ENCODE peak calls at places on chromosomes 3 and 15, in ten cellular contexts. M is lower lobe of right lung; A is tibial nerve; S is right atrium auricular region; L is mucosa of descending colon; V is endothelial cell; X is AG04449; U is CD8-positive, alpha-beta T cell; J is type B pancreatic cell; Z is dorsolateral prefrontal cortex. W is an unnamed sample.

GRCh38 chr15:59923508-59923907 is 80.6 kb upstream of the FOXB1 start:
- DNase-seq in S (no peak), L (no peak), X (no peak), V (no peak), U (no peak), A (no peak), M (no peak), J (no peak), Z (no peak), W (no peak)

GRCh38 chr3:126108689-126109075 is 24.8 kb upstream of the SLC41A3 start:
- DNase-seq in U (no peak), M (no peak), X (no peak), L (no peak), J (peak), A (no peak), V (no peak), Z (no peak), S (peak), W (no peak)

GRCh38 chr3:74469151-74469550 is 145.3 kb downstream of the CNTN3 start:
- DNase-seq in V (no peak), L (no peak), X (peak), U (no peak), S (no peak), A (no peak), Z (no peak), M (no peak), J (no peak), W (no peak)

GRCh38 chr15:80275946-80276345 is 23.9 kb upstream of the CTXND1 start:
- DNase-seq in S (no peak), M (no peak), U (no peak), A (no peak), X (no peak), L (no peak), Z (no peak), J (no peak), V (no peak), W (no peak)

GRCh38 chr3:101976473-101976872 is 127.2 kb downstream of the NFKBIZ start:
- DNase-seq in L (no peak), U (no peak), V (no peak), A (no peak), X (no peak), J (no peak), Z (no peak), S (no peak), M (no peak), W (no peak)

GRCh38 chr15:82613764-82614163 is 33.4 kb downstream of the CPEB1 start:
- DNase-seq in Z (no peak), S (no peak), L (no peak), V (no peak), J (no peak), X (no peak), M (no peak), A (no peak), U (no peak), W (no peak)

GRCh38 chr3:117700573-117701360 is 991.2 kb downstream of the TUSC7 start:
- DNase-seq in Z (no peak), U (no peak), X (no peak), J (no peak), M (no peak), S (no peak), V (no peak), L (no peak), A (no peak), W (no peak)

GRCh38 chr3:136247436-136247835 is 2.7 kb upstream of the PCCB start:
- DNase-seq in X (no peak), J (no peak), S (no peak), V (no peak), A (no peak), L (no peak), M (no peak), Z (no peak), U (no peak), W (no peak)

GRCh38 chr3:101066776-101067175 is 73.6 kb upstream of the ABI3BP start:
- DNase-seq in U (no peak), V (no peak), M (no peak), Z (no peak), J (no peak), L (no peak), X (no peak), S (no peak), A (no peak), W (no peak)

GRCh38 chr3:194713299-194714121 is 27.8 kb downstream of the FAM43A start:
- DNase-seq in U (no peak), S (no peak), V (no peak), J (no peak), X (no peak), A (no peak), Z (no peak), M (no peak), L (no peak), W (no peak)

GRCh38 chr3:66236281-66236680 is 15.5 kb downstream of the SLC25A26 start:
- DNase-seq in S (no peak), X (no peak), M (no peak), U (no peak), V (no peak), L (no peak), Z (no peak), J (no peak), A (no peak), W (no peak)

GRCh38 chr3:179452166-179452544 is 885 bp upstream of the GNB4 start:
- DNase-seq in J (no peak), V (no peak), A (no peak), X (peak), S (no peak), Z (no peak), L (no peak), U (no peak), M (no peak), W (no peak)

GRCh38 chr15:78750566-78750965 is 60.7 kb downstream of the ADAMTS7 start:
- DNase-seq in A (no peak), S (no peak), M (no peak), U (no peak), J (no peak), V (no peak), Z (no peak), X (no peak), L (no peak), W (no peak)

GRCh38 chr3:44845528-44846520 is 15.9 kb upstream of the TMEM42 start:
- DNase-seq in L (no peak), S (no peak), U (no peak), V (no peak), M (no peak), J (no peak), Z (no peak), A (no peak), X (peak), W (no peak)

GRCh38 chr15:62935300-62936081 is 107.1 kb upstream of the TPM1 start:
- DNase-seq in S (no peak), U (no peak), L (no peak), Z (no peak), M (no peak), A (no peak), V (no peak), X (no peak), J (no peak), W (no peak)

GRCh38 chr3:127441764-127442163 is 148.8 kb downstream of the TPRA1 start:
- DNase-seq in L (no peak), Z (no peak), S (no peak), U (no peak), J (no peak), X (no peak), M (no peak), V (no peak), A (no peak), W (no peak)

GRCh38 chr15:25801586-25802284 is 61.4 kb downstream of the ATP10A start:
- DNase-seq in J (no peak), M (no peak), Z (no peak), L (no peak), V (no peak), S (no peak), U (no peak), X (no peak), A (no peak), W (no peak)

GRCh38 chr3:52317601-52318000 is 1.5 kb downstream of the DNAH1 start:
- DNase-seq in L (peak), J (no peak), X (no peak), S (no peak), A (no peak), V (peak), U (peak), Z (no peak), M (peak), W (peak)

GRCh38 chr3:16173696-16174355 is 654 bp upstream of the GALNT15 start:
- DNase-seq in U (no peak), J (peak), X (no peak), V (no peak), M (no peak), Z (no peak), L (no peak), S (no peak), A (no peak), W (no peak)

GRCh38 chr15:57680021-57680420 is 26.5 kb upstream of the POLR2M start:
- DNase-seq in Z (no peak), V (no peak), J (no peak), S (no peak), X (no peak), U (no peak), M (no peak), A (no peak), L (no peak), W (no peak)

GRCh38 chr3:52998781-52999509 is 46.9 kb downstream of the SFMBT1 start:
- DNase-seq in L (peak), Z (no peak), X (no peak), A (no peak), J (no peak), U (no peak), M (no peak), S (no peak), V (no peak), W (no peak)

GRCh38 chr15:73249499-73249898 is 119.3 kb downstream of the HCN4 start:
- DNase-seq in M (no peak), A (no peak), L (no peak), J (no peak), Z (no peak), X (no peak), V (no peak), S (no peak), U (no peak), W (no peak)

GRCh38 chr3:83515123-83515522 is 1443.7 kb upstream of the CADM2 start:
- DNase-seq in A (no peak), X (no peak), U (no peak), Z (no peak), S (no peak), L (no peak), J (no peak), V (no peak), M (no peak), W (no peak)

GRCh38 chr3:180870008-180870733 is 42.3 kb upstream of the FXR1 start:
- DNase-seq in J (no peak), X (no peak), U (no peak), M (no peak), A (peak), V (peak), Z (no peak), L (peak), S (peak), W (no peak)

GRCh38 chr3:15982667-15983145 is 184.9 kb upstream of the ANKRD28 start:
- DNase-seq in M (no peak), U (no peak), J (no peak), V (no peak), S (no peak), X (peak), Z (peak), L (no peak), A (no peak), W (no peak)

GRCh38 chr15:44194397-44195150 is 497 bp downstream of the FRMD5 start:
- DNase-seq in U (peak), J (peak), M (peak), X (no peak), S (no peak), V (no peak), A (no peak), Z (no peak), L (peak), W (no peak)

GRCh38 chr3:194731496-194732073 is 45.9 kb downstream of the FAM43A start:
- DNase-seq in A (no peak), X (no peak), L (no peak), Z (no peak), U (no peak), S (no peak), J (no peak), V (no peak), M (no peak), W (no peak)

GRCh38 chr15:38626443-38627050 is 61.9 kb upstream of the RASGRP1 start:
- DNase-seq in Z (no peak), J (no peak), M (no peak), A (peak), L (no peak), V (no peak), S (no peak), U (no peak), X (no peak), W (no peak)

GRCh38 chr15:37104413-37105392 is 4.4 kb upstream of the MEIS2 start:
- DNase-seq in A (no peak), S (no peak), L (no peak), X (no peak), J (no peak), V (no peak), Z (no peak), U (no peak), M (no peak), W (no peak)

GRCh38 chr15:94070341-94071275 is 160.8 kb upstream of the MCTP2 start:
- DNase-seq in V (no peak), Z (no peak), J (no peak), U (no peak), X (no peak), M (peak), S (no peak), L (peak), A (no peak), W (no peak)

GRCh38 chr15:80153900-80154299 is 1.1 kb downstream of the FAH start:
- DNase-seq in A (no peak), U (no peak), J (no peak), Z (no peak), X (no peak), S (no peak), V (no peak), L (no peak), M (no peak), W (no peak)

GRCh38 chr15:68797157-68797556 is 23.5 kb downstream of the ANP32A start:
- DNase-seq in Z (no peak), J (no peak), M (no peak), V (no peak), U (no peak), S (no peak), X (no peak), A (no peak), L (no peak), W (no peak)

GRCh38 chr3:57110797-57111196 is 50.3 kb downstream of the SPATA12 start:
- DNase-seq in S (no peak), X (no peak), M (no peak), L (no peak), J (no peak), A (no peak), V (no peak), U (no peak), Z (no peak), W (no peak)

GRCh38 chr3:69441028-69441427 is 55.1 kb upstream of the FRMD4B start:
- DNase-seq in V (no peak), A (no peak), J (no peak), Z (no peak), X (no peak), M (no peak), U (no peak), L (no peak), S (no peak), W (no peak)

DNA sequence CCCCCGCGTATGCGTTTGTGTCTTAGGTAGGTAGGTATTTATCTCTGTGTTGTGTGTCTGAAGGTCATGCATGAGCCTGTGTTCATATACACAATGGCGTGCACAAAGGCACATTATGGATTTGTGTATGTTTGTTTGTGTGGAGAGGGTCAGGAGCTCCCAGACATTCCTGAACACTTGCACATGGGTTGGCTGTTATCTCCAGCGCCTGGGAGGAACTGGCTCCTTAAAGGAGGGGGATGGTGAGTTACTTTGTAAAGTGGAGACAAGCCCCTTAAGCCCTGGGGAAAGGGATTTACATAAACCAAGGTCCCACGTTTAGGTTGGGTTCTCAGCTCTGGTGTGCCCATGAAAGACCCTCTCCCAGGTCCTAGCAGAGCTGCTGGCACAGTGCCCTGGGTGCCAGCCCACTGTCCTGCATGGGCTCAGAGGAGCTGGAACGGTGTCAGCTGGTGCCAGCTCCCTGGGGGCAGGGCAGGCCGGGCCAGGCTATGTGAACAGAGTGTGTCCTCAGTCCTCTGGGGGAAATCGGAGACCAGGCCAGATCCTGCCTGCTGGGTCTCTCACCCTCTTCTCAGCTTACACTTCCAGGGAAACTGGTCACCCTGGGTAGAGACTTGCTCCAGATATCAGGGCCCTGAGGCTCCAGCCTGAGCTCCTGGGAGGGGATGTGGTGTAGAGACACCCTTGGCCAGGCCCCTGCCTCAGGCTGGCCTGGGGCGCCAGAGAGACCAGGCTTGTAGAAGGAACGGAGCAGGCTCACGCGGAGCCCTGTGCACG is 25.1 kb downstream of the SNX33 start:
- DNase-seq in A (no peak), S (no peak), Z (no peak), L (no peak), J (no peak), U (no peak), M (no peak), V (no peak), X (peak), W (no peak)
- TF ChIP-seq CTCF in A (no peak), S (no peak), Z (no peak), L (no peak), J (no peak), U (no peak), M (no peak), V (no peak), X (no peak), W (no peak)

GRCh38 chr15:64617727-64618126 is 157.3 kb downstream of the ZNF609 start:
- DNase-seq in A (no peak), S (no peak), M (no peak), V (no peak), J (no peak), L (no peak), X (no peak), U (no peak), Z (no peak), W (no peak)

GRCh38 chr15:64619880-64620839 is 155.2 kb downstream of the RBPMS2 start:
- DNase-seq in U (no peak), X (peak), V (no peak), J (no peak), M (no peak), S (no peak), A (no peak), Z (no peak), L (no peak), W (no peak)

GRCh38 chr15:64618138-64618537 is 157.3 kb downstream of the RBPMS2 start:
- DNase-seq in V (no peak), A (no peak), L (no peak), X (no peak), U (no peak), Z (no peak), M (no peak), J (no peak), S (no peak), W (no peak)

GRCh38 chr15:64620991-64621495 is 154.3 kb downstream of the RBPMS2 start:
- DNase-seq in S (no peak), V (no peak), A (no peak), U (no peak), L (no peak), J (no peak), Z (no peak), M (no peak), X (no peak), W (no peak)

DNA sequence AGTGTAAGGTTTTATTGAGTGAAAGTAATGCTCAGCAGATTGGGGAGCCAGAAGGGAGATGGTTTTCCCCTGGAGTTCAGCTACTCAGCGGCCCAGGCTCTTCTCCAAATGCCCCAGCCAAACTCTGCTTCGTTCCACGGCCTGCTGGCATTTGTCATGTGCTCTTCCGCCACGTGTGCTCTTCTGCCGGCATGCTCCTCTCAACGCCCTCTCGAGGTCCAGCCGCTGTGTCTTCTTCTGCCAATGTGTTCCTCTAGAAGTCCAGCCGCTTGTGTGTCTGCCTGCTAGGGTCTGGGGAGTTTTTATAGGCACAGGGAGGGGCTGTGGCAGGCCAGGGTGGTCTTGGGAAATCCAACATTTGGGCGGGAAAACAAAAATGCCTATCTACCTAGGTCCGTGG is 156.8 kb downstream of the RBPMS2 start:
- DNase-seq in A (no peak), X (no peak), V (no peak), M (no peak), J (no peak), U (no peak), S (no peak), Z (no peak), L (no peak), W (no peak)
- TF ChIP-seq CTCF in A (no peak), X (no peak), V (no peak), M (no peak), J (no peak), U (no peak), S (no peak), Z (no peak), L (no peak), W (no peak)

GRCh38 chr3:46966811-46967210 is 9.7 kb downstream of the CCDC12 start:
- DNase-seq in M (no peak), S (no peak), J (no peak), V (no peak), X (no peak), U (no peak), A (no peak), L (peak), Z (no peak), W (no peak)
- TF ChIP-seq CTCF in M (no peak), S (no peak), J (no peak), V (no peak), X (no peak), U (no peak), A (no peak), L (no peak), Z (no peak), W (no peak)

GRCh38 chr15:27258287-27258686 is 287.3 kb downstream of the GABRG3 start:
- DNase-seq in X (no peak), Z (no peak), A (no peak), U (no peak), V (no peak), L (no peak), J (no peak), M (no peak), S (no peak), W (no peak)
- TF ChIP-seq CTCF in X (no peak), Z (no peak), A (no peak), U (no peak), V (no peak), L (no peak), J (no peak), M (no peak), S (no peak), W (no peak)

GRCh38 chr3:58776231-58776630 is 109.7 kb upstream of the FAM3D start:
- DNase-seq in A (no peak), M (no peak), Z (no peak), U (no peak), S (no peak), V (no peak), J (no peak), X (no peak), L (no peak), W (no peak)
- TF ChIP-seq CTCF in A (no peak), M (no peak), Z (no peak), U (no peak), S (no peak), V (no peak), J (no peak), X (no peak), L (no peak), W (no peak)